ENCODE peak calls at places on chromosomes 6 and 20, in four cellular contexts. One of them, this sample, is unnamed. For H3K27me3, the result is how much of the 10 kb centered on the place peaks cover.

GRCh38 chr20:11646359-11646758 is 271.3 kb upstream of the BTBD3 start:
- DNase-seq in cardiac muscle cell: no peak
- DNase-seq in CD8-positive, alpha-beta memory T cell: no peak
- DNase-seq in uterus: no peak
- DNase-seq in this sample: no peak

GRCh38 chr6:101926149-101926925 is 532.8 kb downstream of the GRIK2 start:
- DNase-seq in cardiac muscle cell: no peak
- DNase-seq in uterus: no peak
- DNase-seq in CD8-positive, alpha-beta memory T cell: no peak
- DNase-seq in this sample: no peak

GRCh38 chr6:121442591-121442990 is 7.1 kb downstream of the GJA1 start:
- DNase-seq in CD8-positive, alpha-beta memory T cell: no peak
- DNase-seq in uterus: no peak
- DNase-seq in cardiac muscle cell: no peak
- DNase-seq in this sample: no peak

GRCh38 chr6:74768120-74768519 is 437.7 kb downstream of the COL12A1 start:
- DNase-seq in cardiac muscle cell: no peak
- DNase-seq in uterus: no peak
- DNase-seq in CD8-positive, alpha-beta memory T cell: no peak
- DNase-seq in this sample: no peak

GRCh38 chr6:144659202-144659731 is 374.1 kb downstream of the UTRN start:
- DNase-seq in CD8-positive, alpha-beta memory T cell: no peak
- DNase-seq in cardiac muscle cell: peak
- DNase-seq in uterus: peak
- DNase-seq in this sample: no peak

GRCh38 chr20:26163890-26164289 is 467.2 kb upstream of the ZNF337 start:
- DNase-seq in cardiac muscle cell: no peak
- DNase-seq in CD8-positive, alpha-beta memory T cell: no peak
- DNase-seq in uterus: no peak
- DNase-seq in this sample: no peak

GRCh38 chr6:166672146-166672545 is 45.1 kb upstream of the RPS6KA2 start:
- DNase-seq in uterus: no peak
- DNase-seq in CD8-positive, alpha-beta memory T cell: no peak
- DNase-seq in cardiac muscle cell: no peak
- DNase-seq in this sample: no peak

GRCh38 chr6:43037197-43037596 is 15.8 kb downstream of the RRP36 start:
- DNase-seq in cardiac muscle cell: no peak
- DNase-seq in CD8-positive, alpha-beta memory T cell: no peak
- DNase-seq in uterus: no peak
- DNase-seq in this sample: no peak

GRCh38 chr20:49572857-49573256 is 4.9 kb upstream of the PTGIS start:
- DNase-seq in uterus: no peak
- DNase-seq in CD8-positive, alpha-beta memory T cell: no peak
- DNase-seq in cardiac muscle cell: no peak
- DNase-seq in this sample: peak

GRCh38 chr6:148969679-148970078 is 222.8 kb downstream of the UST start:
- DNase-seq in uterus: no peak
- DNase-seq in cardiac muscle cell: no peak
- DNase-seq in CD8-positive, alpha-beta memory T cell: no peak
- DNase-seq in this sample: peak

GRCh38 chr6:148509152-148509571 is 166.5 kb downstream of the SASH1 start:
- DNase-seq in CD8-positive, alpha-beta memory T cell: no peak
- DNase-seq in cardiac muscle cell: no peak
- DNase-seq in uterus: no peak
- DNase-seq in this sample: no peak

GRCh38 chr6:135054238-135054574 is 416 bp downstream of the HBS1L start:
- DNase-seq in CD8-positive, alpha-beta memory T cell: no peak
- DNase-seq in uterus: no peak
- DNase-seq in cardiac muscle cell: no peak
- DNase-seq in this sample: no peak

GRCh38 chr6:75317503-75318206 is 33.1 kb upstream of the TMEM30A start:
- DNase-seq in CD8-positive, alpha-beta memory T cell: no peak
- DNase-seq in uterus: no peak
- DNase-seq in cardiac muscle cell: peak
- DNase-seq in this sample: no peak

DNA sequence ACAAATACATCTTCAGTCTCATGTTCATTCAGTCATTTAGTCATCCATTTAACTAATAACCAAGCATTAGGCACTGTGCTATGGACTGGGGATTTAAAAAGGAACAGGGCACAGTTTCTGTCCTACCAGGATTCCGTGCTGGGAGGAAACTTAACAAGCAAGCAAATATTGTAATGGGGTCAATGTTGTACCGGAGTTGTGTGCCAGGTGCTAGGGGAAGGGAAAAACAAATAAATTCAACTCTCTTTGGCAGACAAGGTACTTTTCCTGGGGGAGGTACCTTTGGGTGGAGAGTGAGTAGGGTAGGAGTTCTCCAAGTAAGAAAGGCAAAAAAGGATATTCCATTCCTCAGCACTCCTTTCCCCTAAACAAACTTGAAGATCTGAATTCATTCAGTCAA is 90.3 kb downstream of the OLIG3 start:
- DNase-seq in cardiac muscle cell: no peak
- DNase-seq in uterus: no peak
- DNase-seq in CD8-positive, alpha-beta memory T cell: no peak
- DNase-seq in this sample: no peak
- H3K27me3 ChIP-seq in cardiac muscle cell: under half
- H3K27me3 ChIP-seq in uterus: under half
- H3K27me3 ChIP-seq in CD8-positive, alpha-beta memory T cell: under half
- H3K27me3 ChIP-seq in this sample: under half

DNA sequence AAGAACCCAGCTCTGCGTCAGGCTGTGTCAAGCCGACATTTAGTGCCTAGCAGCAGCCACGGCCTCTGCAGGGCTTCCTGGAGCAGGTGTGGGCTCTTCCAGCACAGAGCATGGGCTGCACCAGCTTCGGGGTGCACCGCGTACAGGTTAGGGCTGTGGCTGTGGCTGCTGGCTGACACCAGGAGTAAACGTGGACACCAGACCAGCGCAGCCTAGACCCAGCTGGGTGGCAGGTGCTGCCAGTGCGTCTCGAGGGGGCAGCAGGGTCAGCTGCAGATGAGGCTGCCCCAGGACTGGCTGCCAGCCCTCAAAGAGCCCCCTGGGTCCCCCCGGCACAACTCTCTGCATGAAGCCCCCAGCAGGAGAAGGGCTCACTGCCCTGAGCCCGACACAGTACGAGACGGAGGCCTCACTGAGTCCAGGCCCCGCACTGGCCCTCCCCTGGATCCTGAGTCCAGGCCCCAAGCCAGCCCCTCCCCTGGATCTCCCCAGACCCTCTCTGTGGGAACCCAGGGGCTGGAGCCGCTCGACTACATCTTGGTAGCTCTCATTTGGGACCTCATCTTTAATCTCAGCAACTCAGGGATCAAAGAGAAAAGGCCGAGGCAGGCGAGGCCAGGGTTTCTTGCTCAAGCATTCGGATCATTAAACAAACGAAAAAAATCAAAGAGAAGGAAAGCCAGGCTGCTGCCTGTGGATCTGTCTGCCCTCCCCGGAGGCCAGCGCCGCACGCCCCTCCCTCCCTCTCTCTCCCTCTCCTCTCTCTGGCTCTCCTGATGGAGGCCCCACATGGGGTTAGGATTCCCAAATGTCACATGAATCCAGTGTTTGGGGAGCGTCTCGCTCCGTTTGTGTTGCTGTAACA is 6.9 kb upstream of the NKAIN4 start:
- DNase-seq in cardiac muscle cell: peak
- DNase-seq in uterus: no peak
- DNase-seq in CD8-positive, alpha-beta memory T cell: no peak
- DNase-seq in this sample: no peak
- H3K27me3 ChIP-seq in cardiac muscle cell: under half
- H3K27me3 ChIP-seq in uterus: under half
- H3K27me3 ChIP-seq in CD8-positive, alpha-beta memory T cell: under half
- H3K27me3 ChIP-seq in this sample: under half

GRCh38 chr20:14051454-14051853 is 56.1 kb downstream of the MACROD2 start:
- DNase-seq in uterus: no peak
- DNase-seq in CD8-positive, alpha-beta memory T cell: no peak
- DNase-seq in cardiac muscle cell: no peak
- DNase-seq in this sample: no peak
- H3K27me3 ChIP-seq in uterus: under half
- H3K27me3 ChIP-seq in CD8-positive, alpha-beta memory T cell: under half
- H3K27me3 ChIP-seq in cardiac muscle cell: under half
- H3K27me3 ChIP-seq in this sample: under half

GRCh38 chr20:25064561-25064960 is 6.6 kb upstream of the ACSS1 start:
- DNase-seq in uterus: peak
- DNase-seq in cardiac muscle cell: no peak
- DNase-seq in CD8-positive, alpha-beta memory T cell: no peak
- DNase-seq in this sample: no peak
- H3K27me3 ChIP-seq in uterus: under half
- H3K27me3 ChIP-seq in cardiac muscle cell: half or more
- H3K27me3 ChIP-seq in CD8-positive, alpha-beta memory T cell: under half
- H3K27me3 ChIP-seq in this sample: under half

GRCh38 chr6:16035488-16036080 is 93.3 kb upstream of the MYLIP start:
- DNase-seq in uterus: no peak
- DNase-seq in cardiac muscle cell: no peak
- DNase-seq in CD8-positive, alpha-beta memory T cell: no peak
- DNase-seq in this sample: no peak

GRCh38 chr6:16033214-16033613 is 95.7 kb upstream of the MYLIP start:
- DNase-seq in cardiac muscle cell: no peak
- DNase-seq in uterus: no peak
- DNase-seq in CD8-positive, alpha-beta memory T cell: no peak
- DNase-seq in this sample: no peak

GRCh38 chr6:16028966-16029365 is 99.9 kb upstream of the MYLIP start:
- DNase-seq in cardiac muscle cell: no peak
- DNase-seq in CD8-positive, alpha-beta memory T cell: no peak
- DNase-seq in uterus: no peak
- DNase-seq in this sample: no peak

DNA sequence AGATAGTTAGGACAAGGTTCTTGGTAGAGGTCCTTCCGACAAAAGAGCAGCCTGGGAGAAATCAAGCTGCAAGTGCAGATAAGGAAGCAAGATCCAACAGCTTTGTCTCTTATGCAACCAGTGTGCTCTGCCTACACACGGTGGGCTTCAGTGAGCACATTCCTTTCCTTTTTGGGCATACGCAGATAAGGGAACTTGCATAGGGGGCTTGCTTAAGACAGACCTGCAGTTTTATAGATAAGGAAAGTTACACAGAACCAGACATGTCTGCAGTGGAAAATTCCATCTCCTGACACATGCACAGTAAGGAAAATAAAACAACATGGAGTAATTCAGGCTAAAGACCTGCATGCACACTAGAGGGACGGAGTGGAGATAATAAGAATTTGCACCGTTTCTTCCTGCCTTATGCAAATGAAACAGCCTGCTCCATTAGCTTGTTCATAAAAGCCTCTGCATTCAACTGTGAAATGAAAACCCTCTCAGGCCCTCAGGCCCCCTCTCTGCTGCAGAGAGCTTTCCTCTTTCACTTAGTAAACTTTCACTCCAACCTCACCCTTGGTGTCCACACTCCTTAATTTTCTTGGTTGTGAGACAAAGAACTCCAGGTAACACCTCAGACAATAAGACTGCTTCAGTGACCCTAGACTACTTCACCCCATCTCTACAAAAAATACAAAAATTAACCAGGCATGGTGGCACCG is 97.5 kb upstream of the MYLIP start:
- DNase-seq in uterus: no peak
- DNase-seq in cardiac muscle cell: peak
- DNase-seq in CD8-positive, alpha-beta memory T cell: no peak
- DNase-seq in this sample: no peak
- H3K27me3 ChIP-seq in uterus: under half
- H3K27me3 ChIP-seq in cardiac muscle cell: under half
- H3K27me3 ChIP-seq in CD8-positive, alpha-beta memory T cell: under half
- H3K27me3 ChIP-seq in this sample: under half

GRCh38 chr6:28205879-28206278 is 19.2 kb upstream of the ZSCAN9 start:
- DNase-seq in cardiac muscle cell: no peak
- DNase-seq in CD8-positive, alpha-beta memory T cell: no peak
- DNase-seq in uterus: no peak
- DNase-seq in this sample: no peak
- H3K27me3 ChIP-seq in cardiac muscle cell: half or more
- H3K27me3 ChIP-seq in CD8-positive, alpha-beta memory T cell: under half
- H3K27me3 ChIP-seq in uterus: under half
- H3K27me3 ChIP-seq in this sample: under half

GRCh38 chr20:37914672-37915433 is 11.9 kb downstream of the VSTM2L start:
- DNase-seq in cardiac muscle cell: peak
- DNase-seq in CD8-positive, alpha-beta memory T cell: no peak
- DNase-seq in uterus: peak
- DNase-seq in this sample: no peak

GRCh38 chr20:37915434-37915787 is 12.5 kb downstream of the VSTM2L start:
- DNase-seq in uterus: no peak
- DNase-seq in CD8-positive, alpha-beta memory T cell: no peak
- DNase-seq in cardiac muscle cell: no peak
- DNase-seq in this sample: no peak

GRCh38 chr20:37914367-37914671 is 11.4 kb downstream of the VSTM2L start:
- DNase-seq in uterus: no peak
- DNase-seq in cardiac muscle cell: no peak
- DNase-seq in CD8-positive, alpha-beta memory T cell: no peak
- DNase-seq in this sample: no peak

GRCh38 chr20:37912874-37913273 is 9.9 kb downstream of the VSTM2L start:
- DNase-seq in cardiac muscle cell: no peak
- DNase-seq in CD8-positive, alpha-beta memory T cell: no peak
- DNase-seq in uterus: no peak
- DNase-seq in this sample: no peak

DNA sequence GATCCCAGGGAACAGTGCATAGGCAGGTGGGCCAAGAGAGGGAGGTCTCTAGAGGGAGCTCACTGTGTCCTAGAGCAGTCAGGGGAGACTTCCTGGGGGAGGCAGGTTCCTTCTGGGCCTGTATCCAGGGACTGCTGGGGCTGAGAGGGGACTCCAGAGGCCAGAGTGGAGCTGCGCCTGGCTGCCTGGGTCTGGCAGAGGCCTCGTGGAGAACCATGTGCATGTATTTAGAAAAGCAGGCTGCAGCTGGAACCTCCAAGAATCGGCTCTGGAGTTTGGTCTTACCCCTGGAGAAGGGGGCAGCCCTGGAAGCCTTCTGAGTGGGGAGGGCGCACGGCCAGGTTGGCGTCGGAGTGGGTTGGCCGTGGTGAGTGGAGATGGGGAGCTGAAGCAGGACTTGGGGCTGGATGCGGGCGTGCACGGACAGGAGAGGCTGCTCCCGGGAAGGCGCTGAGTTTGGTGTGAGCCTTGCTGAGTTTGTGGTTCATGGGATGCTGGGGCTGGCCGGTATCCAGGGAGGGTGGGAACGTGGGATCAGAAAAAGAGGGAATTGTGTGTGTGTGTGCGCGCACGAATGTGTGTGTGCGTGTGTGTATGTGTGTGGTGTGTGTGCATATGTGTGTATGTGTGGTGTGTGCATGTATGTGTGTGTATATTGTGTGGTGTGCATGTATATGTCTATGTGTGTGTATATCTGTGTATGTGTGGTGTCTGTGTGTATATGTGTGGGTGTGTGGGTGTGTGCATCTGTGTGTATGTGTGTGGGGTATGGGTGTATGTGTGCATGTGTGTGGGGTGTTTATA is 10.8 kb downstream of the VSTM2L start:
- DNase-seq in CD8-positive, alpha-beta memory T cell: no peak
- DNase-seq in uterus: peak
- DNase-seq in cardiac muscle cell: no peak
- DNase-seq in this sample: no peak
- H3K27me3 ChIP-seq in CD8-positive, alpha-beta memory T cell: under half
- H3K27me3 ChIP-seq in uterus: under half
- H3K27me3 ChIP-seq in cardiac muscle cell: under half
- H3K27me3 ChIP-seq in this sample: under half

GRCh38 chr20:19969507-19970255 is 47.5 kb upstream of the NAA20 start:
- DNase-seq in CD8-positive, alpha-beta memory T cell: no peak
- DNase-seq in cardiac muscle cell: no peak
- DNase-seq in uterus: no peak
- DNase-seq in this sample: no peak

GRCh38 chr20:19970256-19970765 is 46.9 kb upstream of the NAA20 start:
- DNase-seq in uterus: no peak
- DNase-seq in cardiac muscle cell: no peak
- DNase-seq in CD8-positive, alpha-beta memory T cell: no peak
- DNase-seq in this sample: no peak

GRCh38 chr20:19969106-19969505 is 48.1 kb upstream of the NAA20 start:
- DNase-seq in uterus: no peak
- DNase-seq in cardiac muscle cell: no peak
- DNase-seq in CD8-positive, alpha-beta memory T cell: no peak
- DNase-seq in this sample: no peak

GRCh38 chr20:19967441-19967840 is 49.7 kb upstream of the NAA20 start:
- DNase-seq in uterus: no peak
- DNase-seq in cardiac muscle cell: no peak
- DNase-seq in CD8-positive, alpha-beta memory T cell: no peak
- DNase-seq in this sample: no peak

GRCh38 chr20:19968488-19969073 is 48.6 kb upstream of the NAA20 start:
- DNase-seq in uterus: no peak
- DNase-seq in cardiac muscle cell: no peak
- DNase-seq in CD8-positive, alpha-beta memory T cell: no peak
- DNase-seq in this sample: no peak
- H3K27me3 ChIP-seq in uterus: under half
- H3K27me3 ChIP-seq in cardiac muscle cell: under half
- H3K27me3 ChIP-seq in CD8-positive, alpha-beta memory T cell: under half
- H3K27me3 ChIP-seq in this sample: under half

This sample was measured in right atrium auricular region.